ENCODE peak calls at places on chromosomes 2 and 18, in six cellular contexts. K is K562, O is A549, X is IMR-90, S is GM12878, W is HepG2. H is an unnamed sample.

GRCh38 chr2:169090133-169090820 is 20.9 kb downstream of the DHRS9 start:
- DNase-seq in K (no peak), O (no peak), X (no peak), S (no peak), W (peak), H (no peak)

GRCh38 chr2:31071741-31072140 is 66.5 kb downstream of the GALNT14 start:
- DNase-seq in K (no peak), O (no peak), X (no peak), S (no peak), W (no peak), H (no peak)

GRCh38 chr18:63540131-63540530 is 2.0 kb upstream of the SERPINB12 start:
- DNase-seq in K (no peak), O (no peak), X (peak), S (no peak), W (no peak), H (no peak)

GRCh38 chr2:187224989-187225388 is 223.1 kb downstream of the CALCRL start:
- DNase-seq in K (no peak), O (no peak), X (no peak), S (no peak), W (no peak), H (no peak)

GRCh38 chr2:125405816-125406215 is 1250.1 kb upstream of the GYPC start:
- DNase-seq in K (no peak), O (peak), X (peak), S (no peak), W (peak), H (no peak)

GRCh38 chr2:204012081-204012653 is 75.6 kb downstream of the ICOS start:
- DNase-seq in K (no peak), O (no peak), X (no peak), S (no peak), W (no peak), H (no peak)

GRCh38 chr2:120503206-120503792 is 157.4 kb downstream of the INHBB start:
- DNase-seq in K (no peak), O (no peak), X (no peak), S (no peak), W (no peak), H (no peak)

GRCh38 chr18:57666818-57667497 is 45.3 kb upstream of the NARS1 start:
- DNase-seq in K (peak), O (no peak), X (peak), S (no peak), W (no peak), H (no peak)

GRCh38 chr2:176637497-176638166 is 368.4 kb downstream of the MTX2 start:
- DNase-seq in K (no peak), O (peak), X (peak), S (no peak), W (no peak), H (peak)

GRCh38 chr2:37837576-37838335 is 87.3 kb upstream of the RMDN2 start:
- DNase-seq in K (no peak), O (no peak), X (peak), S (no peak), W (no peak), H (no peak)

GRCh38 chr2:217723078-217723477 is 279.7 kb downstream of the TNS1 start:
- DNase-seq in K (no peak), O (no peak), X (peak), S (no peak), W (no peak), H (no peak)

GRCh38 chr2:65430515-65431416 is 1.6 kb downstream of the SPRED2 start:
- DNase-seq in K (peak), O (peak), X (peak), S (no peak), W (peak), H (peak)

GRCh38 chr2:169716229-169716886 is 17.3 kb upstream of the KLHL23 start:
- DNase-seq in K (peak), O (no peak), X (peak), S (no peak), W (no peak), H (no peak)

GRCh38 chr18:75530118-75530517 is 102.6 kb upstream of the SMIM21 start:
- DNase-seq in K (no peak), O (no peak), X (no peak), S (no peak), W (no peak), H (no peak)

GRCh38 chr2:230932556-230933511 is 7.8 kb upstream of the GPR55 start:
- DNase-seq in K (no peak), O (no peak), X (peak), S (no peak), W (no peak), H (no peak)

GRCh38 chr18:40152859-40153258 is 1802.2 kb upstream of the PIK3C3 start:
- DNase-seq in K (no peak), O (no peak), X (no peak), S (no peak), W (peak), H (no peak)

GRCh38 chr2:105426626-105427292 is 27.9 kb upstream of the FHL2 start:
- DNase-seq in K (no peak), O (no peak), X (no peak), S (no peak), W (no peak), H (no peak)

GRCh38 chr2:158815166-158815565 is 20.0 kb downstream of the DAPL1 start:
- DNase-seq in K (no peak), O (no peak), X (no peak), S (no peak), W (no peak), H (no peak)

DNA sequence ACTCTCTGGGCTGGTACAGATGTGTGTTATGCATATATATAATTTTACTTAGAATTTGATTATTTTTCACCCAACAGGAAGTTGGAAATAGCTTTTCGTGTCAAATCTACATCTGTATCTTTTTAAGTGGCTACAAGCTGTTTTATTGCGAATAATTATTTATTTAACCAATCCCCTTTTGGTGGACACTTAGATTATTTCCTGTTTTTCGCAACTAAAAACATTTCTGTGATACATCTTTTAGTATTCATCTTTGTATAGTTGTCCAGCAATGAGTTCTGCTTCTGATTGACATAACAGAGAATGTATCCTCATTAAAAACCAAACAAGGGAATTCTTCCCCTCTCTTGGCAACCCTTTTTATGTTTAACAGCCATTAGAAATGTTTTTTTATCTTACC is 16.6 kb downstream of the SEC11C start:
- DNase-seq in K (no peak), O (no peak), X (no peak), S (no peak), W (no peak), H (no peak)
- TF ChIP-seq BHLHE40 in K (no peak), O (no peak), X (no peak), S (no peak), W (no peak), H (no peak)

GRCh38 chr2:167925775-167926174 is 321.6 kb downstream of the STK39 start:
- DNase-seq in K (no peak), O (no peak), X (no peak), S (no peak), W (no peak), H (no peak)
- TF ChIP-seq BHLHE40 in K (no peak), O (no peak), X (no peak), S (no peak), W (no peak), H (no peak)

DNA sequence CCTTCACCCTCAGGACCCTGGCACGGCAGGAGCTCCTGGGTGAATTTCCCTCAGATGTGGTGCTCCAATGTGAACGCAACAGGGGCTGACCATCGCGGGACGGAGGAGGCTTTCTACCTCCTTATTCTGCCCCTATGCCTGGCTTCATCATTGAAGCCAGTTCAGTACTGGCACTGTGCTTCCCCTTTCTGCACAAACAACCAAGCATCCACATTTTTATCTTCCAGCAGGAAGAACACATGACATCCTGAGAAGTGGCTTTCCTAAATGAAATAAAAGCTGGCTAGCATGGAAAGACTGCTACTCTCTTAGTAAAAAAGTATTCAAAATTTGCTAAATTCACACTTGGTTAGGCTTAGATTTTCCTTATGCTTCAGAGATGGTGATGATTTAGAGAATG is 24.8 kb downstream of the AFG3L2 start:
- DNase-seq in K (no peak), O (no peak), X (no peak), S (no peak), W (no peak), H (no peak)
- TF ChIP-seq BHLHE40 in K (no peak), O (no peak), X (no peak), S (no peak), W (no peak), H (no peak)

GRCh38 chr2:160336091-160336490 is 136.0 kb upstream of the ITGB6 start:
- DNase-seq in K (no peak), O (no peak), X (peak), S (no peak), W (no peak), H (no peak)

GRCh38 chr2:160337728-160338127 is 137.7 kb upstream of the ITGB6 start:
- DNase-seq in K (no peak), O (no peak), X (no peak), S (no peak), W (no peak), H (no peak)

GRCh38 chr2:160339726-160340125 is 139.7 kb upstream of the ITGB6 start:
- DNase-seq in K (no peak), O (no peak), X (no peak), S (no peak), W (no peak), H (no peak)

GRCh38 chr2:160338891-160339290 is 138.8 kb upstream of the ITGB6 start:
- DNase-seq in K (no peak), O (no peak), X (peak), S (no peak), W (no peak), H (no peak)

DNA sequence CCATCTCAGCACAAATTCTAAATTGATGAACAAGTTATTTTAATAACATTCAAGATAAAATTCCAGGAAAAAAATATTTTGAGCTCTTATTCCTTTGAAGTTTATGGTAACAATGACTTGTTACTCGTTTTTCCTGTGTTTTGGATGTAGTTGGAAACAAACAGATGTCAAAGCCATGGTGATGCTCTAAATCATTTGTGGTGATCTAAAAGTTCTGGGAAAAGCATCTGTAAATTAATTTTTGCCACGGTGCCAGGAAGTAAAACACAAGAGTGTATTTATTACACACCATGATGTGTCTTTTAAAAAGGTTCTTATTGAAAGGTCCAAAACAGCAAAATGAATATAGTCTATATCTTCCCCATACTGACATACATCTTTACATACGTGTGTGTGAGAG is 139.2 kb upstream of the ITGB6 start:
- DNase-seq in K (no peak), O (no peak), X (no peak), S (no peak), W (no peak), H (no peak)
- TF ChIP-seq BHLHE40 in K (no peak), O (no peak), X (no peak), S (no peak), W (no peak), H (no peak)

GRCh38 chr2:191618789-191619185 is 59.1 kb upstream of the NABP1 start:
- DNase-seq in K (no peak), O (no peak), X (no peak), S (no peak), W (no peak), H (no peak)

GRCh38 chr2:191622374-191623320 is 55.3 kb upstream of the NABP1 start:
- DNase-seq in K (no peak), O (no peak), X (no peak), S (no peak), W (no peak), H (no peak)

GRCh38 chr2:191618046-191618788 is 59.7 kb upstream of the NABP1 start:
- DNase-seq in K (no peak), O (no peak), X (no peak), S (no peak), W (no peak), H (no peak)

GRCh38 chr2:191617589-191617988 is 60.3 kb upstream of the NABP1 start:
- DNase-seq in K (no peak), O (no peak), X (no peak), S (peak), W (no peak), H (no peak)

GRCh38 chr2:191620144-191620543 is 57.8 kb upstream of the NABP1 start:
- DNase-seq in K (no peak), O (no peak), X (peak), S (no peak), W (no peak), H (no peak)
- TF ChIP-seq BHLHE40 in K (no peak), O (no peak), X (no peak), S (no peak), W (no peak), H (no peak)